ENCODE peak calls at places on chromosomes 6 and 20, in eight cellular contexts. T is sigmoid colon, X is activated B cell treated with CpG ODN at 0.5 μM for 24 hours, S is mesenchymal stem cell, F is AG20443, L is caudate nucleus, H is HS-27A, N is AG08395. J is an unnamed sample.

GRCh38 chr20:58102744-58103516 is 125.5 kb downstream of the ANKRD60 start:
- DNase-seq in T (no peak), X (no peak), S (no peak), F (peak; percentile 25), L (peak; percentile 14), H (peak; percentile 51), N (peak; percentile 23), J (no peak)

GRCh38 chr6:17477356-17477755 is 84.0 kb downstream of the CAP2 start:
- DNase-seq in T (no peak), X (no peak), S (no peak), F (no peak), L (no peak), H (no peak), N (no peak), J (no peak)

GRCh38 chr20:48791014-48791413 is 36.8 kb downstream of the PREX1 start:
- DNase-seq in T (peak; percentile 11), X (no peak), S (no peak), F (no peak), L (no peak), H (no peak), N (no peak), J (no peak)

GRCh38 chr6:138012682-138013081 is 94.5 kb downstream of the PERP start:
- DNase-seq in T (no peak), X (no peak), S (no peak), F (no peak), L (no peak), H (no peak), N (no peak), J (no peak)

GRCh38 chr6:125947581-125947980 is 9.0 kb upstream of the HINT3 start:
- DNase-seq in T (no peak), X (no peak), S (peak; percentile 32), F (peak; percentile 60), L (no peak), H (no peak), N (peak; percentile 43), J (no peak)

GRCh38 chr20:36394340-36394965 is 88.3 kb downstream of the DLGAP4 start:
- DNase-seq in T (no peak), X (no peak), S (no peak), F (no peak), L (peak; percentile 64), H (no peak), N (no peak), J (no peak)

GRCh38 chr6:137799950-137800568 is 67.0 kb upstream of the TNFAIP3 start:
- DNase-seq in T (no peak), X (no peak), S (peak; percentile 56), F (peak; percentile 45), L (no peak), H (no peak), N (peak; percentile 28), J (peak; percentile 26)

GRCh38 chr6:152378154-152378553 is 259.0 kb downstream of the SYNE1 start:
- DNase-seq in T (no peak), X (no peak), S (peak; percentile 81), F (peak; percentile 57), L (no peak), H (no peak), N (peak; percentile 61), J (no peak)

GRCh38 chr20:59783020-59784010 is 150.1 kb downstream of the SYCP2 start:
- DNase-seq in T (no peak), X (no peak), S (no peak), F (peak; percentile 83), L (peak; percentile 73), H (no peak), N (peak; percentile 73), J (no peak)

GRCh38 chr20:7375905-7376304 is 564.4 kb downstream of the HAO1 start:
- DNase-seq in T (no peak), X (no peak), S (peak; percentile 35), F (no peak), L (no peak), H (no peak), N (no peak), J (no peak)

GRCh38 chr6:133132092-133132491 is 109.1 kb upstream of the EYA4 start:
- DNase-seq in T (no peak), X (no peak), S (no peak), F (no peak), L (no peak), H (no peak), N (no peak), J (no peak)

GRCh38 chr6:92376711-92377110 is 1042.6 kb downstream of the EPHA7 start:
- DNase-seq in T (no peak), X (no peak), S (peak; percentile 61), F (no peak), L (no peak), H (no peak), N (no peak), J (no peak)

GRCh38 chr6:166942393-166943168 is 13.8 kb downstream of the RNASET2 start:
- DNase-seq in T (no peak), X (no peak), S (no peak), F (no peak), L (no peak), H (no peak), N (no peak), J (peak; percentile 40)

GRCh38 chr20:48298851-48299484 is 513.7 kb upstream of the SULF2 start:
- DNase-seq in T (no peak), X (no peak), S (peak; percentile 91), F (peak; percentile 32), L (peak; percentile 23), H (peak; percentile 84), N (peak; percentile 67), J (no peak)

GRCh38 chr6:134741193-134741521 is 208.7 kb downstream of the ALDH8A1 start:
- DNase-seq in T (no peak), X (no peak), S (no peak), F (no peak), L (peak; percentile 11), H (no peak), N (no peak), J (no peak)

GRCh38 chr20:13430346-13431002 is 208.3 kb downstream of the TASP1 start:
- DNase-seq in T (no peak), X (no peak), S (no peak), F (no peak), L (no peak), H (no peak), N (no peak), J (no peak)

GRCh38 chr20:9886227-9886626 is 47.4 kb upstream of the PAK5 start:
- DNase-seq in T (no peak), X (no peak), S (no peak), F (no peak), L (no peak), H (no peak), N (no peak), J (no peak)

GRCh38 chr6:29953001-29953436 is 10.7 kb downstream of the HLA-A start:
- DNase-seq in T (no peak), X (no peak), S (peak; percentile 83), F (peak; percentile 70), L (no peak), H (peak; percentile 93), N (no peak), J (no peak)

GRCh38 chr6:160750276-160750689 is 48.2 kb downstream of the PLG start:
- DNase-seq in T (no peak), X (no peak), S (no peak), F (peak; percentile 25), L (no peak), H (no peak), N (no peak), J (no peak)

GRCh38 chr6:140542858-140543257 is 1168.4 kb upstream of the CITED2 start:
- DNase-seq in T (no peak), X (no peak), S (no peak), F (no peak), L (no peak), H (no peak), N (no peak), J (no peak)

GRCh38 chr20:38473353-38473795 is 731 bp downstream of the RALGAPB start:
- DNase-seq in T (no peak), X (no peak), S (peak; percentile 45), F (no peak), L (no peak), H (no peak), N (peak; percentile 42), J (no peak)

GRCh38 chr6:109706513-109706912 is 15.4 kb downstream of the FIG4 start:
- DNase-seq in T (no peak), X (no peak), S (no peak), F (no peak), L (no peak), H (no peak), N (no peak), J (no peak)

GRCh38 chr6:159404296-159404695 is 235.1 kb downstream of the FNDC1 start:
- DNase-seq in T (no peak), X (no peak), S (no peak), F (no peak), L (no peak), H (no peak), N (no peak), J (no peak)

GRCh38 chr6:158131926-158132325 is 36.1 kb downstream of the SERAC1 start:
- DNase-seq in T (no peak), X (no peak), S (peak; percentile 33), F (no peak), L (no peak), H (no peak), N (peak; percentile 6), J (peak; percentile 15)

GRCh38 chr6:26043389-26044139 is 43.7 kb upstream of the HFE start:
- DNase-seq in T (peak; percentile 93), X (peak; percentile 53), S (no peak), F (peak; percentile 86), L (peak; percentile 47), H (no peak), N (peak; percentile 96), J (peak; percentile 97)